ENCODE peak calls at places on chromosome 13, in eight cellular contexts. F is B cell, Z is ascending aorta, Y is NB4, W is cardiac fibroblast, Q is psoas muscle, G is K562, X is PC-9. B is an unnamed sample.

GRCh38 chr13:30932481-30933333 is at the start of gene TEX26:
- DNase-seq in Q (peak), F (no peak), Y (no peak), Z (no peak), X (no peak), W (peak), G (no peak), B (no peak)

GRCh38 chr13:24269803-24270202 is 39.6 kb upstream of the C1QTNF9 start:
- DNase-seq in Y (no peak), Q (no peak), F (no peak), X (no peak), W (no peak), Z (no peak), G (no peak), B (no peak)

GRCh38 chr13:48126944-48127814 is 32.3 kb upstream of the MED4 start:
- DNase-seq in Y (peak), X (peak), Q (peak), G (peak), W (peak), F (peak), Z (no peak), B (peak)

GRCh38 chr13:35699181-35699580 is 222.7 kb upstream of the MAB21L1 start:
- DNase-seq in F (no peak), W (peak), G (no peak), Q (no peak), Z (no peak), X (no peak), Y (no peak), B (no peak)

GRCh38 chr13:33751151-33751550 is 66.8 kb upstream of the RFC3 start:
- DNase-seq in G (no peak), Y (no peak), Q (no peak), Z (no peak), X (peak), W (peak), F (no peak), B (no peak)

GRCh38 chr13:37011002-37011401 is 10.4 kb downstream of the EXOSC8 start:
- DNase-seq in G (no peak), Y (no peak), W (no peak), Q (no peak), F (no peak), X (no peak), Z (no peak), B (no peak)

GRCh38 chr13:50417597-50417996 is 402.4 kb downstream of the KCNRG start:
- DNase-seq in X (no peak), G (peak), W (no peak), Q (peak), F (no peak), Y (no peak), Z (no peak), B (no peak)

GRCh38 chr13:101565327-101565726 is 112.9 kb downstream of the ITGBL1 start:
- DNase-seq in F (no peak), Y (no peak), W (no peak), Q (no peak), Z (no peak), G (no peak), X (no peak), B (no peak)

GRCh38 chr13:97387487-97388353 is 46.2 kb upstream of the RAP2A start:
- DNase-seq in Q (no peak), W (no peak), X (no peak), Z (no peak), G (no peak), Y (peak), F (no peak), B (no peak)

GRCh38 chr13:97109841-97110492 is 112.2 kb upstream of the MBNL2 start:
- DNase-seq in Y (peak), G (peak), W (peak), F (peak), Q (peak), Z (peak), X (peak), B (peak)

GRCh38 chr13:49791214-49791752 is 1.2 kb downstream of the KPNA3 start:
- DNase-seq in W (peak), Q (no peak), F (no peak), Y (peak), Z (no peak), X (peak), G (no peak), B (no peak)

GRCh38 chr13:29136341-29136740 is 316.2 kb downstream of the MTUS2 start:
- DNase-seq in Y (no peak), X (no peak), W (no peak), Z (no peak), Q (no peak), G (no peak), F (no peak), B (no peak)

GRCh38 chr13:51764184-51765141 is 39.5 kb downstream of the DHRS12 start:
- DNase-seq in X (no peak), W (peak), Q (peak), F (peak), G (no peak), Z (peak), Y (no peak), B (peak)

GRCh38 chr13:89514534-89515312 is 1832.8 kb upstream of the MIR17HG start:
- DNase-seq in F (no peak), Y (no peak), Z (no peak), Q (no peak), X (peak), G (no peak), W (peak), B (no peak)

GRCh38 chr13:95267662-95268369 is 33.4 kb downstream of the ABCC4 start:
- DNase-seq in G (no peak), Y (peak), F (no peak), Z (no peak), Q (no peak), W (peak), X (no peak), B (peak)

GRCh38 chr13:114089751-114090400 is 42.5 kb downstream of the RASA3 start:
- DNase-seq in Z (no peak), G (no peak), Q (peak), Y (no peak), W (no peak), X (no peak), F (no peak), B (no peak)

GRCh38 chr13:100581504-100581903 is 7.1 kb downstream of the GGACT start:
- DNase-seq in Q (no peak), F (no peak), G (no peak), Y (no peak), X (no peak), W (no peak), Z (no peak), B (no peak)

GRCh38 chr13:31090921-31091624 is 70.6 kb downstream of the HSPH1 start:
- DNase-seq in F (no peak), Y (no peak), Z (no peak), W (peak), Q (no peak), X (no peak), G (no peak), B (no peak)

GRCh38 chr13:51793570-51794273 is 10.2 kb downstream of the DHRS12 start:
- DNase-seq in F (peak), Y (peak), Z (no peak), Q (no peak), X (peak), W (peak), G (peak), B (no peak)

GRCh38 chr13:21608961-21609360 is 5.0 kb upstream of the MICU2 start:
- DNase-seq in W (no peak), F (no peak), Z (no peak), X (no peak), Y (peak), Q (no peak), G (no peak), B (no peak)

GRCh38 chr13:111344471-111345191 is 24.2 kb downstream of the TEX29 start:
- DNase-seq in Y (no peak), X (no peak), F (no peak), W (peak), Q (peak), G (peak), Z (no peak), B (no peak)

GRCh38 chr13:100550433-100550832 is 38.2 kb downstream of the GGACT start:
- DNase-seq in Y (no peak), X (no peak), Q (peak), G (no peak), W (peak), F (no peak), Z (no peak), B (no peak)

GRCh38 chr13:46982856-46983582 is 86.2 kb upstream of the HTR2A start:
- DNase-seq in Y (peak), Z (no peak), W (no peak), X (no peak), G (no peak), Q (no peak), F (peak), B (no peak)

GRCh38 chr13:108176685-108177274 is 38.6 kb downstream of the LIG4 start:
- DNase-seq in F (peak), W (peak), G (peak), X (no peak), Z (no peak), Q (no peak), Y (peak), B (peak)

GRCh38 chr13:23703241-23703640 is 133.0 kb downstream of the TNFRSF19 start:
- DNase-seq in W (peak), F (no peak), G (no peak), Z (no peak), Y (no peak), Q (no peak), X (no peak), B (peak)

GRCh38 chr13:112934075-112934474 is 34.9 kb upstream of the MCF2L start:
- DNase-seq in Q (no peak), Y (peak), W (no peak), X (no peak), Z (no peak), G (no peak), F (no peak), B (no peak)

GRCh38 chr13:37716796-37717195 is 118.2 kb upstream of the POSTN start:
- DNase-seq in W (peak), Z (no peak), F (no peak), Y (no peak), X (no peak), Q (no peak), G (no peak), B (no peak)

GRCh38 chr13:87666826-87667225 is 4.3 kb upstream of the SLITRK5 start:
- DNase-seq in Q (no peak), Y (no peak), X (no peak), W (no peak), F (no peak), Z (no peak), G (no peak), B (no peak)

GRCh38 chr13:61286148-61286745 is 129.4 kb downstream of the PCDH20 start:
- DNase-seq in Y (peak), F (no peak), G (peak), W (no peak), X (no peak), Z (no peak), Q (no peak), B (no peak)
- TF ChIP-seq CTCF in Y (peak), F (no peak), G (no peak), W (no peak), X (peak), Z (no peak), Q (no peak), B (no peak)

DNA sequence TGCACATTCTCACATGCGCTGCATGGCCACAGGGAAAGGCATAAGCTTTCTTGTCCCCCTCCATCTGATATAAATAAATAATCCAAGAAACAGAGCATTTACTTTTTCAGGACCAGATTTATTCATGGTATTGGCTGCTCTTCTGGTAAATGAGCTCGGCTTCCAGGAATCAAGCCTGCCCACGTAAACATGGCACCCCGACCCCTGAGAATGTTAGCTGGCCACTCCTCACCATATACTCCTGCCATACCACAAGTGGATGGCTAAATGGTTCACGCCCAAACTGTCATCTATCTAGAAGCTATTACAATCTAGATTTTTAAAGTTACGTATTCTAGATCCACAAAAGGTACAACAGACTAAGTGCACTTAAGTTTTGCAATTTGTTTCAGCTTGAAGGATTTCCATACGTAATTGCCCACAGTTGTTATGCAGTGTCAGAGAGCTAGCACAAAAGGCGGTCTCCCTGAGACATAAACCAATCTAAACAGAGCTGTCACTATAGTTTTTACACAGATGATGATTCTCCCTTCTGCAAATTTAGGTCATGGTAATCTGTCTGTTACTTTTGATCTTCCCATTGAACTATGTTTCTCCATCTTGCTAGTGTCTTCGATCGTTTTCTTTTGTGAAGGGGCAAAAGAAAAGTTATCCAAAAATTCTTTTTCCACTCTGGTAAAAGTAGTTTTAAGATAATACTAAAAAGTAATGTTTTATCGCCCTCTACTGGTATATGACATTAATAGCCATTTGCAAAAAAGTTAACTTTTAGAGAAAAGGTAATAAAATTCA is 16.2 kb upstream of the FOXO1 start:
- DNase-seq in Y (peak), Z (no peak), Q (no peak), F (no peak), W (peak), G (no peak), X (no peak), B (no peak)
- TF ChIP-seq CTCF in Y (no peak), Z (peak), Q (peak), F (peak), W (peak), G (no peak), X (peak), B (peak)

GRCh38 chr13:98827449-98827848 is 75.0 kb upstream of the SLC15A1 start:
- DNase-seq in Q (no peak), F (no peak), W (no peak), G (no peak), Z (no peak), Y (peak), X (no peak), B (no peak)
- TF ChIP-seq CTCF in Q (no peak), F (no peak), W (no peak), G (no peak), Z (no peak), Y (peak), X (no peak), B (no peak)

GRCh38 chr13:66952507-66952906 is 277.6 kb downstream of the PCDH9 start:
- DNase-seq in F (no peak), G (no peak), W (no peak), X (no peak), Z (no peak), Q (no peak), Y (no peak), B (no peak)
- TF ChIP-seq CTCF in F (no peak), G (no peak), W (no peak), X (no peak), Z (no peak), Q (no peak), Y (no peak), B (no peak)

GRCh38 chr13:44116562-44117315 is 237.0 kb downstream of the LACC1 start:
- DNase-seq in X (no peak), F (no peak), G (no peak), Z (no peak), Y (peak), Q (no peak), W (peak), B (no peak)
- TF ChIP-seq CTCF in X (no peak), F (peak), G (no peak), Z (no peak), Y (peak), Q (no peak), W (peak), B (no peak)

DNA sequence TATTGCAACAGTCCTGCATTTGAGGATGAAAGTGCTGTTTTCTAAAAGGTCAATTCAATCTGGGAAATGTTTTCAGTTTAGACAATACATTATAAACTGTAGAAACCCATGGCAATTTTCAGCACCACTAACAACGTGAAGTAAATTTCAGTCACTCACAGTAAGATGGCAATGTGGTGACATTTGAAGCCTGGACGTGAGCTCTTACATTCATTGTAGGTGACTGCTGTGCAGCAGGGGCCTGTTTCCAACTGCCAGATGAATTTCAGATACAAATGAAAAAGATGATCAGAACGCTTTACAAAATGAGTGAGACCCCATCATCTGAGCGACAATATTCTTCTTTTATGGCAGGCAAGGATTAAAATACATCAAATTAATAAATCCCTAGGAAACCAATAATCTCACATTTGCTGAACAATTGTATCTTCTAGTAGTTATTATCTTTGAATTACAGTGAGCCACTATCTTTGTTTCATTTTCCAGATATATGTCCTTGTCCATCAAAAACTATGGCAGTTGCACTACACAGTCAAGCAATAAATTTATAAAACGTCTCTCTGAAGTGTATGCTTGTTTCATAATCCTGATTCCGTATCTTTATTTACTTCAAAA is 1816.8 kb downstream of the OLFM4 start:
- DNase-seq in Y (no peak), Z (no peak), Q (no peak), G (no peak), F (no peak), W (no peak), X (no peak), B (no peak)
- TF ChIP-seq CTCF in Y (no peak), Z (no peak), Q (no peak), G (no peak), F (no peak), W (no peak), X (no peak), B (no peak)

B was measured in Calu3.